ENCODE peak calls at places on chromosome 21, in eight cellular contexts. S is heart left ventricle, Q is Panc1, X is Peyer's patch, I is colonic mucosa, V is choroid plexus epithelial cell, L is AG04449, P is heart right ventricle. J is an unnamed sample.

GRCh38 chr21:26515257-26515656 is 57.8 kb downstream of the CYYR1 start:
- DNase-seq in S (no peak), I (no peak), V (no peak), Q (no peak), X (no peak), P (no peak), L (no peak), J (no peak)

GRCh38 chr21:31514598-31514997 is 144.9 kb upstream of the SOD1 start:
- DNase-seq in I (no peak), V (peak), L (no peak), S (no peak), Q (no peak), P (no peak), X (no peak), J (peak)

GRCh38 chr21:32844653-32845443 is 73.3 kb upstream of the PAXBP1 start:
- DNase-seq in P (no peak), I (no peak), S (no peak), L (peak), Q (no peak), V (peak), X (no peak), J (peak)

GRCh38 chr21:42621166-42621827 is 32.1 kb upstream of the PDE9A start:
- DNase-seq in I (peak), L (no peak), P (no peak), Q (no peak), S (no peak), V (no peak), X (peak), J (no peak)

GRCh38 chr21:37659874-37660273 is 256.4 kb downstream of the KCNJ6 start:
- DNase-seq in I (no peak), L (no peak), S (no peak), Q (no peak), P (no peak), V (no peak), X (no peak), J (no peak)

GRCh38 chr21:22904385-22904784 is 1906.2 kb downstream of the NCAM2 start:
- DNase-seq in V (no peak), L (no peak), P (no peak), X (no peak), Q (no peak), I (no peak), S (no peak), J (no peak)

GRCh38 chr21:19049567-19049966 is 646.0 kb upstream of the TMPRSS15 start:
- DNase-seq in Q (no peak), I (peak), P (no peak), V (no peak), X (no peak), L (no peak), S (no peak), J (no peak)

GRCh38 chr21:42609806-42610205 is 43.6 kb upstream of the PDE9A start:
- DNase-seq in L (no peak), Q (no peak), S (no peak), V (no peak), P (no peak), I (no peak), X (peak), J (no peak)

GRCh38 chr21:41213081-41213480 is 45.1 kb downstream of the BACE2 start:
- DNase-seq in I (no peak), V (no peak), Q (no peak), L (no peak), S (no peak), P (no peak), X (no peak), J (no peak)

GRCh38 chr21:32533053-32533452 is 52.3 kb downstream of the TCP10L start:
- DNase-seq in S (no peak), Q (no peak), I (no peak), P (no peak), V (no peak), X (no peak), L (no peak), J (no peak)

GRCh38 chr21:42223826-42224575 is 5.1 kb downstream of the ABCG1 start:
- DNase-seq in V (no peak), P (no peak), I (no peak), S (no peak), L (no peak), Q (no peak), X (peak), J (no peak)

GRCh38 chr21:14382486-14382834 is 486 bp downstream of the HSPA13 start:
- DNase-seq in X (no peak), S (peak), P (peak), I (peak), L (no peak), V (peak), Q (no peak), J (no peak)

GRCh38 chr21:33115586-33116541 is 45.9 kb downstream of the OLIG1 start:
- DNase-seq in V (no peak), Q (no peak), X (no peak), I (no peak), L (no peak), P (no peak), S (no peak), J (no peak)

GRCh38 chr21:41678016-41678935 is 88.6 kb downstream of the RIPK4 start:
- DNase-seq in S (no peak), X (peak), I (peak), P (no peak), V (no peak), L (no peak), Q (peak), J (peak)

GRCh38 chr21:37047079-37047478 is 25.8 kb downstream of the PIGP start:
- DNase-seq in V (no peak), I (peak), L (no peak), X (peak), S (no peak), Q (no peak), P (no peak), J (no peak)

GRCh38 chr21:42767561-42767835 is 111.8 kb downstream of the WDR4 start:
- DNase-seq in S (no peak), X (no peak), V (no peak), P (no peak), I (no peak), Q (no peak), L (no peak), J (no peak)

GRCh38 chr21:42298657-42299056 is 16.6 kb downstream of the TFF3 start:
- DNase-seq in L (no peak), S (no peak), Q (no peak), V (no peak), I (no peak), P (no peak), X (no peak), J (no peak)

GRCh38 chr21:42525228-42525604 is 11.6 kb downstream of the SLC37A1 start:
- DNase-seq in P (no peak), V (peak), Q (no peak), S (no peak), X (peak), L (no peak), I (no peak), J (no peak)

GRCh38 chr21:36980280-36981048 is 14.0 kb upstream of the HLCS start:
- DNase-seq in S (no peak), X (no peak), I (peak), P (no peak), V (peak), Q (no peak), L (no peak), J (peak)

GRCh38 chr21:15051652-15052554 is 12.9 kb downstream of the NRIP1 start:
- DNase-seq in X (no peak), V (peak), I (peak), L (no peak), Q (no peak), S (no peak), P (no peak), J (no peak)

GRCh38 chr21:44984792-44985440 is 45.1 kb downstream of the SLX9 start:
- DNase-seq in S (peak), L (no peak), I (no peak), X (no peak), P (no peak), V (no peak), Q (no peak), J (no peak)

GRCh38 chr21:42925114-42925907 is at the start of gene ERVH48-1:
- DNase-seq in P (no peak), L (no peak), Q (no peak), X (no peak), I (no peak), S (no peak), V (peak), J (no peak)

GRCh38 chr21:22791986-22792560 is 1793.9 kb downstream of the NCAM2 start:
- DNase-seq in I (peak), Q (peak), V (peak), S (no peak), L (no peak), P (no peak), X (no peak), J (peak)

GRCh38 chr21:42232176-42232825 is 13.4 kb downstream of the ABCG1 start:
- DNase-seq in V (no peak), P (no peak), I (no peak), X (peak), L (no peak), S (no peak), Q (no peak), J (no peak)

GRCh38 chr21:45053561-45053960 is 20.8 kb upstream of the ADARB1 start:
- DNase-seq in X (no peak), Q (no peak), P (no peak), V (no peak), S (no peak), L (no peak), I (no peak), J (no peak)

GRCh38 chr21:33392586-33392985 is 10.6 kb upstream of the IFNGR2 start:
- DNase-seq in P (no peak), I (no peak), X (no peak), V (no peak), L (no peak), Q (no peak), S (no peak), J (no peak)

GRCh38 chr21:41885341-41886024 is 6.3 kb upstream of the PRDM15 start:
- DNase-seq in I (no peak), L (no peak), V (peak), P (no peak), X (no peak), Q (no peak), S (no peak), J (no peak)

GRCh38 chr21:40355076-40355475 is 487.8 kb downstream of the PCP4 start:
- DNase-seq in X (no peak), I (no peak), V (no peak), P (no peak), L (no peak), S (no peak), Q (no peak), J (no peak)

GRCh38 chr21:37263827-37264226 is 3.3 kb downstream of the VPS26C start:
- DNase-seq in Q (no peak), X (no peak), P (no peak), I (no peak), S (no peak), V (peak), L (no peak), J (peak)

GRCh38 chr21:37208056-37208705 is 59.0 kb downstream of the VPS26C start:
- DNase-seq in V (no peak), L (no peak), X (peak), I (no peak), P (peak), S (peak), Q (no peak), J (peak)

GRCh38 chr21:42209801-42210479 is 9.0 kb upstream of the ABCG1 start:
- DNase-seq in S (no peak), X (no peak), L (no peak), V (no peak), Q (no peak), I (no peak), P (no peak), J (no peak)

GRCh38 chr21:33643658-33644311 is 1.5 kb downstream of the ITSN1 start:
- DNase-seq in V (peak), X (no peak), I (no peak), L (no peak), P (no peak), S (no peak), Q (no peak), J (peak)

GRCh38 chr21:21018841-21019240 is 20.6 kb downstream of the NCAM2 start:
- DNase-seq in L (no peak), S (no peak), Q (no peak), I (no peak), P (no peak), V (no peak), X (no peak), J (peak)

GRCh38 chr21:31397939-31398338 is 53.9 kb upstream of the TIAM1 start:
- DNase-seq in V (no peak), Q (no peak), P (no peak), S (no peak), I (no peak), X (no peak), L (no peak), J (no peak)

DNA sequence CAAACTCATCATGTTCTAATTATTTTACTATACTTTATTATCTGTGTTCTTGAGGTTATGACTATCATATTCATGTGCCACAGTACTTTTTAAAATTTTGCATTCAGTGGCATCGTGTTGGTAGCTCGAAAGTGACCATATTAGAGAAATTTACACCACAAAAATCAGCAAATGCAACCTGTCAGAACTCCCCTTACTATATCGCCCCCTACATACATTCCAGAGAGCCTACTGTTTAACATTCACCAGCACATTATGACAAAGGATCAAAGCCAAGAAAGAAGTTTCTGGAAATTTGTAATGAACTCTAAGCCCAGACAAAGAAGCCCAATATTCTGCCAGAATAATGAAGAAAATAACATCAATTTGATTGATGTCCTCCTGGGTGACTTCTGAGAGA is 909.3 kb downstream of the LTN1 start:
- DNase-seq in X (no peak), L (no peak), I (no peak), P (no peak), S (no peak), V (no peak), Q (no peak), J (no peak)
- TF ChIP-seq CTCF in X (no peak), L (no peak), I (no peak), P (no peak), S (no peak), V (no peak), Q (no peak), J (no peak)

DNA sequence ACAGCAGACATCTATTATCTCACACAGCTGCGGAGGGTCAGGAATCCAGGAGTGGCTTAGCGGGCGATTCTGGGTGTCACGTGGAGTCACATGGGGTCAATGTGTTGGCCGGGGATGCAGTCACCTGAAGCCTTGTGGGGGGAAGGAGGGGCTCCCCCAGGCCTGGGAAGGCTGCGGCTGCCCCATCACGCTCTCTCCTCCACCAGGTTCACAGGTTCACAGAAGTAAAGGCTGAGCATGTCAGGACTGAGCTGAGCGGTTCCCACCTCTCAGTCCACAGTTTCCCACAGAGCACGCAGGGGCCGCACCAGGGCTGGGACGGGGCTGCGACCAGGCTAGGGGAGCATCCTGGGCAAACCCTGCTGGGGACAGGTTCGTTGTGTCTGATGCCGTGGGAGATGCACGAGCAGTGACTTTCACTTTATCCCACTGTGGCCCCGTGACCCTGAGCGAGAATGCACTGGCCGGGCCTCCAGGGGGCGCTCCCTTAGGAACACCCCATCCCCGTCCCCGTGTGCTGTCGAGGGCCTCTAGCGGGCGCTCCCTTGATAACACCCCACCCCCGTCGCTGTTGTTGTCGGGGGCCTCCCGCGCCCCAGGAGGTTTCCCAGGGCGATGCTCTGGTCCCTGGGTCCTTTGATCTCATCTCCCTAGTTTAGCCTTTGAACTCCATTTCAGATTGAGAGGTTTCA is 73.2 kb upstream of the TRAPPC10 start:
- DNase-seq in P (peak), X (peak), S (peak), L (no peak), V (peak), I (peak), Q (peak), J (peak)
- H3K4me3 ChIP-seq in P (peak), X (peak), S (peak), L (peak), V (peak), I (peak), Q (peak), J (peak)

DNA sequence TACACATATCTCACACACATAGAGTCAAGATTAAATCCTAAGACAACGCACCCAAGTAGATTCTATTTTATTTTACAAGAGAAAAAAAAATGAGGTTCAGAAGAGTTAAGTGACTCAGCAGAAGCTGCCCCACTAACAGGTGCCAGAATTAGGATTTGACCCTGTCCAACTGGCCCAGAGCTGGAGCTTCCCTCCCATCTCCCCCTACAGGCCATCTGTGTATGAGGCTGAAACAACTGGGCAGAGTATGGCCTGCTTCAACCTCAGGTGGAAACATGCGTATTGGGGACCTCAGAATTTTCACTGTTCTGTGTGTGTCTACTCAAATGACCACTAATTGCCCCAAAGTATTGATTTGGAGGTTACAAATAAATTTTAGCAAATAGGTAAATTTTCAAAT is 29.9 kb downstream of the PSMG1 start:
- DNase-seq in P (no peak), I (no peak), X (no peak), Q (no peak), L (no peak), V (peak), S (no peak), J (no peak)
- TF ChIP-seq CTCF in P (no peak), I (no peak), X (peak), Q (peak), L (peak), V (peak), S (no peak), J (peak)

GRCh38 chr21:34885636-34886553 is 163.2 kb downstream of the RUNX1 start:
- DNase-seq in Q (no peak), P (no peak), X (peak), L (no peak), S (no peak), V (no peak), I (peak), J (peak)

GRCh38 chr21:34885125-34885524 is 164.0 kb downstream of the RUNX1 start:
- DNase-seq in I (peak), L (no peak), Q (no peak), V (no peak), X (no peak), P (no peak), S (no peak), J (peak)

GRCh38 chr21:34883501-34884271 is 165.4 kb downstream of the RUNX1 start:
- DNase-seq in X (no peak), I (no peak), Q (no peak), V (no peak), P (no peak), S (no peak), L (no peak), J (peak)

GRCh38 chr21:34882719-34883131 is 166.4 kb downstream of the RUNX1 start:
- DNase-seq in Q (no peak), V (no peak), X (no peak), P (no peak), I (no peak), L (no peak), S (no peak), J (peak)

DNA sequence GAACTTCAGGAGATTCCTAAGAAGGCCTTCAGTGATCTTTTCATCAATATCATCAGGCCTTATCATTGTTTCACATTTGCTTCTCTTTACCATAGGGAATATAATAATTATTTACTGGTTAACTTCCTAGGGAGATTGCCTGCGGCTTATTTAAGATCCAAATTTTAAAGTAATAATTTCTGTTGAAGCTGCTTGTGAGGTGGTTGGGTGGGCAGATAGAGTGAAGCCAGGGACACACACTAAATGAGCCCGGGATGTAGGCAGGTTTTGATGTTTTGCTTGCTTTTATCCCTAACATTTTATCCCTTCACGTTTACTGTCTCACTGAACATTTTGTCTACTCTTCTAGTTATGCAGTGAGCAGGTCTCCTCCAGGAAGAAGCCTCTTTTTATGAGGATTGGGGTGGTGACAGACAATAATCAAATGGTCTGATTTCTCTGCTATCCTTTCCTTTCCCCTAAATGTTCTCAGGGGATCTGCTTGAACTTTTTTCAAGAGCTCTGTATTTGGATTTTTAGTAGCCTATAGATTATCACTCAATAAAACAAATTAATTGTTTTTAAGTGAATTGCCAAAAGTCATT is 164.7 kb downstream of the RUNX1 start:
- DNase-seq in X (no peak), S (no peak), Q (no peak), L (no peak), I (no peak), V (no peak), P (no peak), J (peak)
- H3K4me3 ChIP-seq in X (peak), S (peak), Q (peak), L (peak), I (peak), V (peak), P (peak), J (peak)

DNA sequence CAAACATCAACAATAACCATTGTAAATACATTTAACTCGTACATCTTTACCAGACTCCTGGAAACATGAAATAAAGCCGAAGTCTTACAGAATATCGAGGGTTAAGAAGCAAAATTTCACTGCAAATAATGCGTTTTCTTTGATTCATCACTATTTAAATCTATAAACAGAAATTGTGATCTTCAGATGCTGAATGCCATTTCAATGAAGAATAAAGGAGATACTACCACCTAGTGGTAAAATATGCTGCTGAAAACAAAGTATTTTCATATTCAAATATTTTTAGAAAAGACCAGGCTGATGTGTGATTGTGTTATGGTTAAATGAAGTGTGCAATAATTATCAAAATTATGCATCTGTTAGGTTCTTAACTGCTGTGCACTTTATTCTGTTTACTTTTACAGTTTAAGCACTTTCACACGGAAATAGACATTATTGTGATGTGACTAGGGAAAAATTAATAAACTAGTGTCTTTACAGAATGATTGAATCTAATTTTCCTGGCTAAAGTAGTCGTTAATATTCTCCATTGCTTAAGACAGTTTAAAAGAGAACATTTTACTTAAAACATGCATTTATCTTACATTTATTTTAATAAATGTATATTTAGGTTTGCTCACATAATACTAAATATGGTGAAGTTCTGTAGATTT is 1093.1 kb downstream of the MRPL39 start:
- DNase-seq in Q (peak), I (no peak), S (no peak), X (no peak), L (no peak), V (peak), P (no peak), J (peak)
- TF ChIP-seq CTCF in Q (peak), I (no peak), S (peak), X (no peak), L (peak), V (no peak), P (no peak), J (peak)

GRCh38 chr21:16533692-16534407 is 804.1 kb downstream of the USP25 start:
- DNase-seq in S (no peak), Q (no peak), L (no peak), X (no peak), I (no peak), V (no peak), P (peak), J (no peak)
- H3K4me3 ChIP-seq in S (peak), Q (peak), L (no peak), X (no peak), I (no peak), V (peak), P (peak), J (peak)

GRCh38 chr21:46083271-46084040 is 14.5 kb upstream of the COL6A2 start:
- DNase-seq in L (no peak), P (no peak), V (no peak), S (no peak), I (no peak), X (no peak), Q (no peak), J (peak)
- TF ChIP-seq CTCF in L (no peak), P (no peak), V (no peak), S (no peak), I (no peak), X (no peak), Q (no peak), J (no peak)